ENCODE peak calls at places on chromosomes 4 and X, in five cellular contexts. C, H, Y, Z and Q are unnamed samples. For H3K9me3, the result is how much of the 10 kb centered on the place peaks cover.

GRCh38 chrX:48511561-48511960 is 2.8 kb downstream of the PORCN start:
- DNase-seq in C (no peak), Z (peak), H (no peak), Y (peak), Q (no peak)

GRCh38 chr4:119284876-119285611 is 36.9 kb downstream of the FABP2 start:
- DNase-seq in Y (peak), Z (no peak), H (peak), C (no peak), Q (no peak)

GRCh38 chrX:30577362-30577961 is at the start of gene TASL:
- DNase-seq in C (no peak), Y (no peak), H (no peak), Z (no peak), Q (no peak)

GRCh38 chr4:815464-816146 is 10.3 kb downstream of the CPLX1 start:
- DNase-seq in Y (no peak), C (no peak), H (no peak), Z (no peak), Q (no peak)

GRCh38 chr4:55819634-55820033 is at the start of gene EXOC1L:
- DNase-seq in Z (peak), Y (peak), H (no peak), C (peak), Q (peak)

GRCh38 chrX:110317820-110318663 is at the start of gene AMMECR1:
- DNase-seq in Y (peak), C (peak), Z (peak), H (peak), Q (peak)

GRCh38 chr4:80268081-80268823 is 1.8 kb downstream of the FGF5 start:
- DNase-seq in Z (peak), Y (peak), H (peak), C (peak), Q (no peak)

GRCh38 chrX:105876658-105877057 is 54.3 kb downstream of the NRK start:
- DNase-seq in H (peak), C (no peak), Y (peak), Z (no peak), Q (peak)

GRCh38 chrX:150155396-150156048 is 207.6 kb upstream of the MAMLD1 start:
- DNase-seq in Y (peak), H (peak), Z (no peak), C (no peak), Q (no peak)

GRCh38 chr4:41466249-41466648 is 71.7 kb upstream of the LIMCH1 start:
- DNase-seq in H (no peak), Z (no peak), C (no peak), Y (no peak), Q (no peak)

GRCh38 chrX:18422886-18423285 is 2.5 kb upstream of the CDKL5 start:
- DNase-seq in Z (no peak), H (peak), C (no peak), Y (no peak), Q (no peak)

GRCh38 chr4:40187386-40187913 is 9.4 kb upstream of the RHOH start:
- DNase-seq in C (no peak), Z (no peak), Y (no peak), H (no peak), Q (no peak)

GRCh38 chr4:76373919-76374552 is 46.9 kb downstream of the CCDC158 start:
- DNase-seq in C (no peak), H (no peak), Y (no peak), Z (no peak), Q (no peak)

GRCh38 chr4:94014484-94015136 is 186.1 kb downstream of the ATOH1 start:
- DNase-seq in Z (no peak), Y (no peak), C (no peak), H (no peak), Q (no peak)

GRCh38 chr4:98710831-98711230 is 52.4 kb upstream of the TSPAN5 start:
- DNase-seq in Z (no peak), H (no peak), Y (peak), C (no peak), Q (no peak)

GRCh38 chr4:44660396-44660795 is 9.0 kb upstream of the YIPF7 start:
- DNase-seq in C (no peak), H (no peak), Y (no peak), Z (no peak), Q (no peak)

GRCh38 chr4:139175647-139176298 is 1.2 kb downstream of the ELF2 start:
- DNase-seq in Y (no peak), H (peak), C (no peak), Z (no peak), Q (no peak)

GRCh38 chrX:125131146-125131545 is 188.5 kb upstream of the TEX13C start:
- DNase-seq in Y (peak), Z (no peak), H (no peak), C (no peak), Q (no peak)

GRCh38 chr4:6581566-6582121 is 6.7 kb downstream of the MAN2B2 start:
- DNase-seq in H (no peak), Y (no peak), Z (no peak), C (no peak), Q (no peak)

GRCh38 chr4:82491251-82491960 is 61.0 kb downstream of the ENOPH1 start:
- DNase-seq in Z (no peak), C (no peak), Y (no peak), H (no peak), Q (no peak)

DNA sequence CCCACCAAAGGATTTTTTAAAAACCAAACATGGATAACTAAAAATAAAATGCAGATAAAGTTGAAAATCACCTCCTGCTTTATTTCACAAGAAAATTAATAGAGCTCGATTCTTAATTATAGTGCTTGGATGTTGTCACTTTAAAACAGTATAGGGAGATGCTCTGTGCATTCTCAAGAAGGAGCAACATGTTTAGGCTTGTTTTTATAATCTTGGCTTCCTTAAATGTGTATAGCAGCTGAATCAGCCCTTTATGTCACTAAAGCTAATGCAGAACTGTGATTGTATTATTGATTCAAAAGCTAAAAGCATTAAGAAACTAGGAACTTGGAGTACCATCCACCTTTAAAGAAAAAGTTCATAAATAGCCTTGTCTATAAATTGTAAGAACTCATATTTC is 12.9 kb downstream of the UTP3 start:
- DNase-seq in H (no peak), Y (no peak), Z (no peak), C (no peak), Q (no peak)
- H3K9me3 ChIP-seq in H (under half), Y (under half), Z (under half), C (under half), Q (under half)

DNA sequence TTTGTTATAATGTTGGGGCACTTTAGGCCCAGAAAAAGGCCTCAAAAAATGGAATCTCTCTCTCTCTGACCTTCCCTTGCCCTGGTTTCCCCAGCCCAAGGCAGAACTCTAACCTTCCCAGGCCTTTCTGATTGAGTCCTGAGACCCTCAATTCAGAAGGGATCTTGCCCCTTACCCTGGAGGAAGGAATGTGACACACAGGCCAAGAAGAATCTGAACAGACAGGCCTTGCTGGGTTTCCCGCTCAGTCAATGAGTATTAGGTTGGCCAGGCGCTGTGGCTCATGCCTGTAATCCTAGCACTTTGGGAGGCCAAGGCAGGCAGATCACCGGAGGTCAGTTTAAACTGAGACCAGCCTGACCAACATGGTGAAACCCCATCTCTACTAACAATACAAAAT is 27.6 kb downstream of the ELOVL6 start:
- DNase-seq in H (no peak), C (peak), Y (no peak), Z (no peak), Q (no peak)
- H2BK5ac ChIP-seq in H (no peak), C (no peak), Y (no peak), Z (no peak), Q (no peak)

GRCh38 chr4:184335520-184335919 is 117.8 kb upstream of the ENPP6 start:
- DNase-seq in C (no peak), Y (no peak), H (peak), Z (no peak), Q (no peak)
- H2BK120ac ChIP-seq in C (no peak), Y (no peak), H (no peak), Z (no peak), Q (no peak)

GRCh38 chr4:87390931-87391782 is at the start of gene HSD17B11:
- DNase-seq in Y (peak), H (peak), Z (peak), C (peak), Q (peak)

GRCh38 chr4:87392183-87392582 is 1.2 kb upstream of the HSD17B11 start:
- DNase-seq in Z (no peak), H (no peak), C (no peak), Y (no peak), Q (no peak)

GRCh38 chr4:87391783-87392054 is 731 bp upstream of the HSD17B11 start:
- DNase-seq in Y (no peak), H (no peak), C (no peak), Z (no peak), Q (no peak)

GRCh38 chr4:87382931-87383330 is 8.1 kb downstream of the HSD17B11 start:
- DNase-seq in H (no peak), Z (no peak), C (no peak), Y (no peak), Q (no peak)

DNA sequence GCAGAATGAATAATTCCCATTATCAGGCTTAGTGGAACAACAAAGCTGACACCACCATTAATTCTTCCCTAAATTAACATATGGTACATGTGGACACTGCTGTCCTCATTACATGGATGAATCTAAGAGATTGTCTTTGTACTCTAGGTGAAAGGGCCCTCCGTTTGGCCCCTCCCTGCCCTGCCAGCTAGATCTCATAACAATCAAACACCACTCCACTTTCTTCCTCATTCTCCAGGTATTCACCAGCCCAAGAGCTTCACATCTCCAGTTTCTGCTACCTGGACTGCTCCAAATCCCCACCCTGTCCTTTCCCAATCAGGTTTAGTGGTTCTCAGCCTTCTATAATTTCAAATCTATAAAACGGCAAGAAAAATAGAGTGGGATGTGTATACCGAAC is 3.8 kb downstream of the HSD17B11 start:
- DNase-seq in Y (no peak), H (no peak), Z (no peak), C (no peak), Q (no peak)
- H3K9me3 ChIP-seq in Y (under half), H (under half), Z (under half), C (under half), Q (under half)

GRCh38 chr4:158825443-158826036 is 56.7 kb downstream of the FNIP2 start:
- DNase-seq in Y (no peak), H (no peak), Z (no peak), C (no peak), Q (no peak)
- H2BK5ac ChIP-seq in Y (no peak), H (no peak), Z (no peak), C (no peak), Q (no peak)

DNA sequence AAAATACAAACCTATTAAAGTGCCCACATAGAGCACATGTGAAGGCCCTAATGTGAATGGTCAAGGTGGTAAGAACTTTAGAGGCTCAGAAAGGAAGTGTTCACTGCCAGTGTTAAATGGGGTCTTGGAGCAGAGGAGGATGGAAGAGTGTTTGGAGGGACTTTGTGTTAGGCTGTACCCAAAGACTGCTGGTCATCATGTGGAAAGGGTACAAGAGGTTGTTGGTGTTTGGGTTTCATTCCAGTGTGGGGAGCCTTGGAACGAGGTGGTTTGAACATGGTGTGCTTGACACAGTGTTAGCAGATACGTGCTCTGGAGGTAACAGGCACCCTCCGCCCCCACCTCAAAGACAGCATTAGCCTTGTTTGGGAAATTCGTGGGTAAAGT is 73.1 kb downstream of the RAPGEF2 start:
- DNase-seq in Y (no peak), C (no peak), Z (no peak), H (no peak), Q (no peak)
- H2BK120ac ChIP-seq in Y (no peak), C (no peak), Z (no peak), H (peak), Q (no peak)